ENCODE peak calls at places on chromosomes 2 and 18, in six cellular contexts. S is hepatocyte, E is GM23338, F is keratinocyte, I is mammary epithelial cell, A is neuronal stem cell. B is an unnamed sample.

GRCh38 chr2:130957920-130958319 is 121.2 kb downstream of the ARHGEF4 start:
- DNase-seq in S (no peak), E (peak; percentile 33), F (no peak), I (no peak), A (no peak), B (no peak)

GRCh38 chr2:47504174-47504810 is 101.3 kb downstream of the MSH2 start:
- DNase-seq in S (no peak), E (no peak), F (no peak), I (no peak), A (no peak), B (no peak)

GRCh38 chr18:13823707-13824395 is at the start of gene MC5R:
- DNase-seq in S (peak; percentile 83), E (peak; percentile 82), F (no peak), I (peak; percentile 12), A (peak; percentile 68), B (peak; percentile 82)

GRCh38 chr18:36775396-36775795 is 53.4 kb downstream of the TPGS2 start:
- DNase-seq in S (no peak), E (no peak), F (no peak), I (peak; percentile 4), A (no peak), B (no peak)

GRCh38 chr2:47174731-47175361 is 19.7 kb upstream of the STPG4 start:
- DNase-seq in S (peak; percentile 61), E (peak; percentile 45), F (no peak), I (peak; percentile 93), A (no peak), B (peak; percentile 82)

GRCh38 chr2:86622409-86622877 is 1.2 kb downstream of the RNF103 start:
- DNase-seq in S (peak; percentile 43), E (peak; percentile 45), F (no peak), I (peak; percentile 39), A (peak; percentile 14), B (peak; percentile 63)

GRCh38 chr18:33123852-33124251 is 316.7 kb downstream of the CCDC178 start:
- DNase-seq in S (no peak), E (no peak), F (no peak), I (no peak), A (no peak), B (no peak)

GRCh38 chr2:197141669-197142068 is 168.9 kb downstream of the ANKRD44 start:
- DNase-seq in S (no peak), E (no peak), F (no peak), I (no peak), A (no peak), B (no peak)

GRCh38 chr2:115194623-115195022 is 752.2 kb downstream of the DPP10 start:
- DNase-seq in S (no peak), E (no peak), F (no peak), I (no peak), A (no peak), B (no peak)

GRCh38 chr2:190578158-190579057 is 43.9 kb upstream of the NEMP2 start:
- DNase-seq in S (peak; percentile 55), E (no peak), F (no peak), I (peak; percentile 81), A (no peak), B (peak; percentile 31)

GRCh38 chr2:149166958-149167810 is 128.7 kb downstream of the LYPD6B start:
- DNase-seq in S (peak; percentile 24), E (no peak), F (peak; percentile 59), I (peak; percentile 58), A (no peak), B (no peak)

GRCh38 chr2:68909793-68910674 is 38.8 kb upstream of the BMP10 start:
- DNase-seq in S (peak; percentile 83), E (peak; percentile 89), F (peak; percentile 38), I (peak; percentile 48), A (peak; percentile 65), B (peak; percentile 77)

GRCh38 chr2:68849579-68850030 is 21.6 kb downstream of the BMP10 start:
- DNase-seq in S (peak; percentile 46), E (no peak), F (no peak), I (no peak), A (no peak), B (no peak)

GRCh38 chr18:47184419-47185050 is 8.4 kb upstream of the IER3IP1 start:
- DNase-seq in S (peak; percentile 73), E (peak; percentile 51), F (no peak), I (peak; percentile 66), A (no peak), B (peak; percentile 26)

GRCh38 chr2:15733867-15734765 is 142.4 kb downstream of the DDX1 start:
- DNase-seq in S (peak; percentile 51), E (no peak), F (no peak), I (no peak), A (no peak), B (peak; percentile 33)

GRCh38 chr2:47266939-47267338 is 111.8 kb upstream of the STPG4 start:
- DNase-seq in S (no peak), E (no peak), F (no peak), I (no peak), A (no peak), B (no peak)

GRCh38 chr2:136135924-136136906 is 18.3 kb upstream of the CXCR4 start:
- DNase-seq in S (no peak), E (no peak), F (no peak), I (no peak), A (no peak), B (no peak)

GRCh38 chr2:117257369-117257768 is 557.1 kb upstream of the DDX18 start:
- DNase-seq in S (no peak), E (peak; percentile 16), F (no peak), I (no peak), A (no peak), B (no peak)

GRCh38 chr2:145760781-145761649 is 1241.1 kb upstream of the ZEB2 start:
- DNase-seq in S (peak; percentile 23), E (peak; percentile 8), F (no peak), I (peak; percentile 17), A (no peak), B (peak; percentile 65)

GRCh38 chr2:61530365-61531148 is 7.6 kb downstream of the XPO1 start:
- DNase-seq in S (no peak), E (no peak), F (no peak), I (no peak), A (no peak), B (no peak)

GRCh38 chr2:33212151-33212550 is 264.3 kb upstream of the RASGRP3 start:
- DNase-seq in S (peak; percentile 71), E (no peak), F (no peak), I (peak; percentile 66), A (no peak), B (peak; percentile 93)

GRCh38 chr2:43455735-43456642 is 139.8 kb downstream of the THADA start:
- DNase-seq in S (peak; percentile 30), E (no peak), F (no peak), I (peak; percentile 48), A (no peak), B (peak; percentile 60)

GRCh38 chr2:619964-620363 is 57.2 kb downstream of the TMEM18 start:
- DNase-seq in S (no peak), E (no peak), F (no peak), I (no peak), A (no peak), B (no peak)

DNA sequence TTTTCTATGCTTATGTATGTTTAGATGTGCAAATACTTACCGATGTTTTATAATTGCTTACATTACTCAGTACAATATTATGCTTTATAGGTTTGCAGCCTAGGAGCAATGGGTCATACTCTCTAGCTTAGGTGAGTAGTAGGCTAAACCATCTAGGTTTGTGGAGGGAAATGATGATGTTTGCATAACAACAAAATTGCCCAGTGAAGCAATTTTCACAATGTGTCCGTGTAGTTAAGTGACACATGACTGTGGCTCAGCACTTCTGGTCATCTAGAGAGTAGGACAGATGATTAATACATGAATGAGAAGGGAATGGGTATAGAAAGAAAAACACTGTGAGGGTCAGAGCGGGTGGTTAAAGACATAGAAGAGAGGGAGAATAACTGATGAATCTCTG is 2116.2 kb upstream of the PIK3C3 start:
- DNase-seq in S (no peak), E (no peak), F (no peak), I (no peak), A (no peak), B (no peak)
- H3K4me1 ChIP-seq in S (peaks cover 12% of the 10 kb centered on the region), E (peaks cover 8% of the 10 kb centered on the region), F (peaks cover 17% of the 10 kb centered on the region), I (peaks cover 19% of the 10 kb centered on the region), A (peaks cover 13% of the 10 kb centered on the region), B (peaks cover 4% of the 10 kb centered on the region)

DNA sequence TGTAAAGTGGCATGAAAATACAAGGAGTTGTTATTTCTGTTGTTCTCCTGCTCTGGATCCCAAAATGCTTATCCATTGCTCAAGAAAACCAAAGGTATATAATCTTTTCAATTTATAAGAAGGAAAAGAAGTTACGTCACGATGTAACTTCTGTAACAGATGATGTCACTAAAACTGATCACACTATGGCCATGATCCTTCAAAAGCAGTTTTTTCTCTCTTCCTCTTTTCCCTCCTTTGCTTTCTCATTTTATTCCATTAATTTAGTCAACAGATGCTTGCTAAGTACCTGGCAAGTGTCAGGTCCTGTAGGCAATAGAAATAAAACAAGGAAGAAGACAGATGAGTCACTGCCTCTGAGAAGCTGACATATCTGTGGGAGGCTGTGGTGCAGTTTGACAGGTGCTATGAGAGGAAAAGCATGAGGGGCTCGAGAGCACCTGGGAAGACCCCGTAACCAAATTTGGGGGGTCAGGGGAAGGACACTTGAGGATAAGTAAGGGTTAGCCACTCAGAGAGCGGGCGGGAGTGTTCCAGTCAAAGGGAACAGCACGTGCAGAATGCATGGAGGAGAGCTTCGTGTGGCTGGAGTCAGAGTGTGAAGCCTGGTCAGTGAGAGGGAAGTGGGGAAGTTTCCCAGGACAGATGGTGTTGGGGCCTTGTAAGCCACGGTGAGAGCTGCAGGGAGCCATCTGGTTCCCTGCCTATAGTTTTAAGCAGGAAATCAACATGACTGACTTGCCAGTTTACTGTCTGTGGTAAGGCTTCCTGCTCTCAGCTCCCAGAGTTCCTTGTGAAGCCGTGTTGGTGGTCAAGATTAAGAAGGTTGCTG is 198.9 kb upstream of the FOSL2 start:
- DNase-seq in S (no peak), E (no peak), F (no peak), I (peak; percentile 21), A (no peak), B (no peak)
- H3K4me2 ChIP-seq in S (no peak overlapping the region), E (no peak overlapping the region), F (no peak overlapping the region), I (no peak overlapping the region), A (no peak overlapping the region), B (no peak overlapping the region)

GRCh38 chr2:42060718-42061619 is 13.1 kb downstream of the PKDCC start:
- DNase-seq in S (peak; percentile 76), E (no peak), F (no peak), I (no peak), A (no peak), B (no peak)
- H3K4me1 ChIP-seq in S (peaks cover 78% of the 10 kb centered on the region), E (no peaks in the 10 kb centered on the region), F (no peaks in the 10 kb centered on the region), I (no peaks in the 10 kb centered on the region), A (peaks cover 37% of the 10 kb centered on the region), B (no peaks in the 10 kb centered on the region)

DNA sequence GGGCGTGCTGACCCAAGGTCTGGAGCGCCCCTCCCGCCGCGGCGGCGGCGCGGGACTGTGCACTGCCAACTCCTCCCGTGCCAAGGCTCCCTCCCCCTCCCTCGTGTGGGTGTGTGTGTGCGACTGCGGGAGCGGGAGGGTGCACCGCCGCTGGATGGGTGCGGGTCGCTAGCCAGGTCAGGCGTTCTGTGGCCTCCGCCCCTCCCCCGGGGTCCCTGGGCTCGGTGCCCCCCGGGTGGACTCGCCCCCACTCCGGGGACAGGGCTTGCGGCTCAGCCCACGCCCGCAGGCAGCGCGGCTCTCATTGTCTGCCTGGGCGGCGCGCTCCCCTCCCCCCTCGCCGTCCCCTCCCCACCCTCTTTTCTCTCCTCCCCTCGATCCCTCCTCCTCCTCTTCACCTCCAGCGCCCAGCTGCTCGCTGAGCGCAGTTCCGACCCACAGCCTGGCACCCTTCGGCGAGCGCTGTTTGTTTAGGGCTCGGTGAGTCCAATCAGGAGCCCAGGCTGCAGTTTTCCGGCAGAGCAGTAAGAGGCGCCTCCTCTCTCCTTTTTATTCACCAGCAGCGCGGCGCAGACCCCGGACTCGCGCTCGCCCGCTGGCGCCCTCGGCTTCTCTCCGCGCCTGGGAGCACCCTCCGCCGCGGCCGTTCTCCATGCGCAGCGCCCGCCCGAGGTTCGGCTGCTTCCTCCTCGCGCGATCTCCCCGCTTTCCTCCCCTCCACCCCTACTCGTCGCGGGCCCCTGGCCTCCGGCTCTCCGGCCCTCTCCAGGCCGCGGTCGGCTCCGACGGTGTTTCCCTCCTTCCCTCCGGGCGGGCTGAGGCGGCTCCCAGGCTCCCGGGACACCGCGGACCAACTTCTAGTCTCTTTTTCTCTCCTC is at the start of gene GATA6:
- DNase-seq in S (peak; percentile 96), E (peak; percentile 88), F (peak; percentile 33), I (peak; percentile 85), A (peak; percentile 73), B (peak; percentile 95)
- H3K4me2 ChIP-seq in S (peak within 1 kb of the TSS; percentile 85), E (peak within 1 kb of the TSS; percentile 99), F (peak within 1 kb of the TSS; percentile 83), I (peak within 1 kb of the TSS; percentile 100), A (peak within 1 kb of the TSS; percentile 100), B (peak within 1 kb of the TSS; percentile 79)

B was measured in GM23248.